ENCODE peak calls at places on chromosomes 11 and 22, in eight cellular contexts. Q is CD8-positive, alpha-beta memory T cell; T is ovary; G is IMR-90; S is neural progenitor cell; M is body of pancreas; F is naive thymus-derived CD4-positive, alpha-beta T cell; K is hepatocyte. I is an unnamed sample.

GRCh38 chr22:23068096-23068831 is 2.1 kb upstream of the GNAZ start:
- DNase-seq in Q (no peak), T (peak), G (no peak), S (no peak), M (peak), F (no peak), K (no peak), I (no peak)

GRCh38 chr22:32606181-32606580 is 131.6 kb downstream of the FBXO7 start:
- DNase-seq in Q (no peak), T (no peak), G (no peak), S (no peak), M (no peak), F (no peak), K (no peak), I (no peak)

GRCh38 chr11:120771551-120772060 is 252.3 kb upstream of the TBCEL start:
- DNase-seq in Q (no peak), T (no peak), G (no peak), S (no peak), M (no peak), F (no peak), K (no peak), I (peak)

GRCh38 chr11:35811783-35812182 is 132.1 kb upstream of the LDLRAD3 start:
- DNase-seq in Q (no peak), T (no peak), G (no peak), S (no peak), M (peak), F (no peak), K (no peak), I (no peak)

GRCh38 chr11:1499261-1499890 is 12.8 kb upstream of the MOB2 start:
- DNase-seq in Q (no peak), T (peak), G (no peak), S (no peak), M (no peak), F (no peak), K (no peak), I (no peak)

GRCh38 chr11:105153392-105153791 is 13.8 kb upstream of the CARD18 start:
- DNase-seq in Q (no peak), T (no peak), G (no peak), S (no peak), M (no peak), F (no peak), K (no peak), I (no peak)

GRCh38 chr11:32108576-32108975 is 17.7 kb downstream of the RCN1 start:
- DNase-seq in Q (no peak), T (no peak), G (peak), S (no peak), M (no peak), F (no peak), K (no peak), I (no peak)

GRCh38 chr11:16827139-16827538 is 88.7 kb downstream of the C11orf58 start:
- DNase-seq in Q (no peak), T (no peak), G (no peak), S (no peak), M (no peak), F (no peak), K (no peak), I (no peak)

GRCh38 chr11:31141804-31142203 is 227.7 kb downstream of the DCDC1 start:
- DNase-seq in Q (no peak), T (no peak), G (no peak), S (peak), M (no peak), F (no peak), K (no peak), I (no peak)

GRCh38 chr11:107844041-107844440 is 14.5 kb downstream of the SLC35F2 start:
- DNase-seq in Q (no peak), T (no peak), G (peak), S (no peak), M (no peak), F (no peak), K (no peak), I (no peak)

GRCh38 chr11:35014352-35014751 is 97.9 kb downstream of the PDHX start:
- DNase-seq in Q (no peak), T (no peak), G (peak), S (no peak), M (no peak), F (no peak), K (no peak), I (no peak)

GRCh38 chr11:1195690-1196515 is 27.0 kb upstream of the MUC5B start:
- DNase-seq in Q (no peak), T (no peak), G (no peak), S (no peak), M (no peak), F (no peak), K (no peak), I (no peak)

GRCh38 chr22:42172385-42173172 is 42.0 kb upstream of the CYP2D6 start:
- DNase-seq in Q (no peak), T (no peak), G (peak), S (no peak), M (no peak), F (no peak), K (peak), I (no peak)

GRCh38 chr11:57496109-57496820 is 19.2 kb downstream of the SLC43A1 start:
- DNase-seq in Q (no peak), T (no peak), G (no peak), S (no peak), M (peak), F (no peak), K (no peak), I (no peak)

GRCh38 chr22:30880181-30880601 is 88.4 kb downstream of the MORC2 start:
- DNase-seq in Q (no peak), T (no peak), G (no peak), S (no peak), M (no peak), F (no peak), K (no peak), I (no peak)

GRCh38 chr11:19864141-19865120 is 151.8 kb downstream of the NAV2 start:
- DNase-seq in Q (no peak), T (no peak), G (no peak), S (peak), M (peak), F (no peak), K (peak), I (no peak)

GRCh38 chr11:128783513-128783912 is 83.6 kb downstream of the KCNJ1 start:
- DNase-seq in Q (no peak), T (no peak), G (no peak), S (no peak), M (no peak), F (no peak), K (no peak), I (no peak)

GRCh38 chr11:47285969-47286770 is 16.2 kb downstream of the MADD start:
- DNase-seq in Q (no peak), T (no peak), G (no peak), S (no peak), M (no peak), F (no peak), K (no peak), I (no peak)

GRCh38 chr11:42301777-42302176 is 842.3 kb upstream of the LRRC4C start:
- DNase-seq in Q (no peak), T (no peak), G (no peak), S (no peak), M (no peak), F (no peak), K (no peak), I (no peak)

GRCh38 chr11:125433454-125434121 is 62.5 kb downstream of the FEZ1 start:
- DNase-seq in Q (no peak), T (peak), G (peak), S (peak), M (peak), F (no peak), K (peak), I (no peak)

GRCh38 chr22:30605449-30606110 is 1.4 kb upstream of the TCN2 start:
- DNase-seq in Q (peak), T (peak), G (peak), S (peak), M (peak), F (peak), K (peak), I (peak)

GRCh38 chr22:23786752-23787599 is at the start of gene SMARCB1:
- DNase-seq in Q (peak), T (peak), G (peak), S (peak), M (peak), F (peak), K (peak), I (peak)

GRCh38 chr22:27133951-27134664 is 476.7 kb downstream of the MIAT start:
- DNase-seq in Q (no peak), T (no peak), G (peak), S (no peak), M (peak), F (no peak), K (peak), I (peak)

GRCh38 chr11:35587972-35588371 is 30.3 kb upstream of the FJX1 start:
- DNase-seq in Q (no peak), T (no peak), G (no peak), S (no peak), M (no peak), F (no peak), K (no peak), I (no peak)

GRCh38 chr11:69655479-69656394 is 14.8 kb downstream of the CCND1 start:
- DNase-seq in Q (no peak), T (no peak), G (peak), S (no peak), M (no peak), F (no peak), K (no peak), I (no peak)

GRCh38 chr11:69652999-69653398 is 12.0 kb downstream of the CCND1 start:
- DNase-seq in Q (no peak), T (no peak), G (no peak), S (no peak), M (no peak), F (no peak), K (no peak), I (no peak)

GRCh38 chr11:69654660-69655478 is 13.9 kb downstream of the CCND1 start:
- DNase-seq in Q (no peak), T (peak), G (peak), S (no peak), M (peak), F (no peak), K (peak), I (no peak)

GRCh38 chr11:69653406-69653960 is 12.5 kb downstream of the CCND1 start:
- DNase-seq in Q (no peak), T (peak), G (no peak), S (no peak), M (no peak), F (no peak), K (no peak), I (no peak)

GRCh38 chr11:69654001-69654659 is 13.2 kb downstream of the CCND1 start:
- DNase-seq in Q (no peak), T (peak), G (no peak), S (no peak), M (no peak), F (no peak), K (no peak), I (no peak)
- H3K27ac ChIP-seq in Q (no peak), T (no peak), G (no peak), S (no peak), M (peak), F (no peak), K (peak), I (no peak)

GRCh38 chr11:43632171-43632570 is 48.4 kb upstream of the HSD17B12 start:
- DNase-seq in Q (no peak), T (no peak), G (peak), S (no peak), M (no peak), F (no peak), K (no peak), I (no peak)
- H3K27ac ChIP-seq in Q (no peak), T (no peak), G (no peak), S (no peak), M (no peak), F (no peak), K (no peak), I (no peak)

GRCh38 chr11:61975638-61976419 is 8.4 kb upstream of the FTH1 start:
- DNase-seq in Q (no peak), T (peak), G (no peak), S (no peak), M (no peak), F (no peak), K (no peak), I (no peak)
- H3K27ac ChIP-seq in Q (no peak), T (no peak), G (no peak), S (no peak), M (peak), F (no peak), K (peak), I (peak)

GRCh38 chr11:65883786-65884715 is 4.2 kb downstream of the FIBP start:
- DNase-seq in Q (no peak), T (no peak), G (no peak), S (no peak), M (no peak), F (peak), K (no peak), I (no peak)
- H3K27ac ChIP-seq in Q (no peak), T (no peak), G (no peak), S (no peak), M (no peak), F (peak), K (no peak), I (no peak)

GRCh38 chr11:66567787-66568123 is 651 bp downstream of the CTSF start:
- DNase-seq in Q (no peak), T (no peak), G (no peak), S (no peak), M (no peak), F (no peak), K (no peak), I (no peak)
- H3K27ac ChIP-seq in Q (no peak), T (peak), G (no peak), S (no peak), M (no peak), F (peak), K (no peak), I (no peak)

DNA sequence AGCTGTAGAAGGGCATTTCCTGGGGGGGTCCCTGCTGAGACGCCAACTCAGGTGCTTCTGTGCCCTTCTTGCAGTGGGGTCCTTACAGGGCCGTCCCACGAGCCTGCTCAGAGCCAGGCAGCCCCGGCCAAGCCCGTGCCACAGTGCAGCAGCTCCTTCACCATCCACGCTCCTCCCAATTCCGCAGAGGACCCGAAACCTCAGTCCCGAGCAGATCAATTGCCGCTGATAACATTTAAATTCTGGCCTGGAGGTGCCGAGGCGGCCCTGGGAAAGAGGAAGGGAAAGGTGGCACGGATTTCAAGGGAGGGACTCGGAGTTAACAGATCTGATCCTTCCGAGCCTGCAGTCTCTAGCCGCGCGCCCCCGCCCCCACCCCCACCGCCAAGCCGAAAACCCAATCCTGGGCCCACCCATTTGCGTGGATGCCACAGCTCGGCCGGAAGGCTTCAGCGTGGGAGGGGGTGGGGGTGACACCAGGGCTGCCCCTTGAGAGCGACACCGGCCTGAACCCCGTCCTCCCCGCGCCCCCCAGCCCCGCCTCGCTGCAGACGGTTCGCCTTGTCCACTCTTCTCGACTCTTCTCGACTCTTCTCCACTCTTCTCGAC is 32.3 kb upstream of the JAM3 start:
- DNase-seq in Q (peak), T (no peak), G (no peak), S (peak), M (peak), F (no peak), K (no peak), I (no peak)
- H3K27ac ChIP-seq in Q (peak), T (peak), G (peak), S (no peak), M (peak), F (peak), K (peak), I (peak)

DNA sequence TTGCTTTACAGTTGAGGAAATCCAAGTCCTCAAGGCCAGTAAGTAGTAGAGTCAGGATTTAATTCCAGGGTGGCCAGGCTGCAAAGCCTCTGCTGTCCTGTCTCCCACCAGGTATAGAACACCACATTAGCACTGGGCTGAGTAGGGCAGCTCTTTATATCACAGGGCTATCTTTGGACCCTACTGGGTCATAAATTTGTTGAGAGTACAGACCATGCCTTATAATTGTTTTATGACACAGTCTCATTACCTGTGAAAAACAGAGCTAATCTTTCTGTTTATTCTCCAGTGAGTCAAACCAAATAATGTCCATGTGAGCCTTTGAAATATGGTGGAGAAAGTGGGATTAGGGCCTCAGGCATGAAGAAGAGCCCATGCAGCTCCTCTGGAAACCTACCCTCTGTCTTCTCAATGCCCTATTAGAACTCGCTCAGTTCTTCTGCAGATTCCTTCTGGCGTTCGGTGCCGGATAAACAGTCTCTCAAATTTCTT is 49.6 kb upstream of the KIRREL3 start:
- DNase-seq in Q (no peak), T (no peak), G (no peak), S (no peak), M (no peak), F (no peak), K (peak), I (no peak)
- H3K27ac ChIP-seq in Q (no peak), T (no peak), G (no peak), S (no peak), M (no peak), F (no peak), K (no peak), I (no peak)

GRCh38 chr22:29369460-29369859 is 18.9 kb downstream of the AP1B1 start:
- DNase-seq in Q (no peak), T (peak), G (peak), S (peak), M (peak), F (no peak), K (peak), I (peak)
- H3K27ac ChIP-seq in Q (no peak), T (no peak), G (no peak), S (no peak), M (peak), F (no peak), K (peak), I (no peak)

GRCh38 chr11:45859661-45860140 is 12.4 kb downstream of the CRY2 start:
- DNase-seq in Q (no peak), T (peak), G (peak), S (peak), M (peak), F (no peak), K (peak), I (peak)
- H3K27ac ChIP-seq in Q (no peak), T (peak), G (peak), S (no peak), M (peak), F (no peak), K (peak), I (peak)

GRCh38 chr22:22043296-22044078 is 60.9 kb upstream of the TOP3B start:
- DNase-seq in Q (no peak), T (no peak), G (no peak), S (no peak), M (no peak), F (no peak), K (no peak), I (no peak)

GRCh38 chr22:22044153-22044552 is 61.6 kb upstream of the TOP3B start:
- DNase-seq in Q (no peak), T (no peak), G (no peak), S (no peak), M (no peak), F (no peak), K (no peak), I (no peak)

GRCh38 chr22:22040908-22041307 is 58.3 kb upstream of the TOP3B start:
- DNase-seq in Q (no peak), T (no peak), G (no peak), S (no peak), M (no peak), F (no peak), K (no peak), I (no peak)

GRCh38 chr22:22042009-22042408 is 59.4 kb upstream of the TOP3B start:
- DNase-seq in Q (no peak), T (no peak), G (peak), S (no peak), M (no peak), F (no peak), K (no peak), I (no peak)

DNA sequence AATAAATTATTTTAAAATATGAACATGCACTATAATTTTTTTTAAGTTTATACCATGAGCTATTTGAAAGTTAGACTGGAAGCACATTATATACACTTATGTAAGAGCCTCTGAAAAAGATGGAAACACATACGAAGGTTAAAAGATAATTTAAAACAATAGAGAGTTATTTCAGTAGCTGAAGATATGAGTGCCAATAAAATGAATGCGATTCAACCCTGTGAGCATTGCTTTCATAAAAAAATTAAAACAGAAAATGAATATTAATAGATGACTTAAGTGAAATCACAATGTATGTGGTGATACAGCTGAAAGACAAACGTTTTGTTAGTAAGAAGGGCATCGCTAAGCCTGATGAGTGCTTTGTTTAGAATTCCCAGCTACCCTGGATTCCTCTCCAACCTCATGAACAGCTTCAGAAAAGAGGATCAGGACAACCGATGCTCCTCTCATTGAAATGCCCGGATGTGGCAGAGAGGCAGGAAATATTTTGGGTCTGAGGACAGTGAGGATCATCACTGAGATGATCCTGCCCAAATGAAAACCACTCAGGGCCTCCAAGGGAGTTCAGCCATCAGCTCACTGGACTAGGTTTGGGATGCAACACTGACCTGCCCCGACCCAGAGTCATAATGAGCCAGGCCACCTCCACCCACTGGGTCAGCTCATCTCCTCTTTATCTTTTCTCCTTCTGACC is 60.2 kb upstream of the TOP3B start:
- DNase-seq in Q (no peak), T (no peak), G (no peak), S (no peak), M (no peak), F (no peak), K (no peak), I (no peak)
- H3K27ac ChIP-seq in Q (no peak), T (no peak), G (no peak), S (no peak), M (no peak), F (no peak), K (no peak), I (no peak)

I was measured in right atrium auricular region.